ENCODE peak calls at places on chromosome 21, in four cellular contexts. Y, O, M and B are unnamed samples.

GRCh38 chr21:45942755-45943629 is 38.6 kb upstream of the COL6A1 start:
- DNase-seq in Y (no peak), O (no peak), M (no peak), B (no peak)

GRCh38 chr21:37696936-37697335 is 219.3 kb downstream of the KCNJ6 start:
- DNase-seq in Y (no peak), O (no peak), M (no peak), B (no peak)

GRCh38 chr21:25080161-25080560 is 527.1 kb downstream of the MRPL39 start:
- DNase-seq in Y (no peak), O (no peak), M (no peak), B (no peak)

GRCh38 chr21:36661511-36662309 is 37.2 kb upstream of the SIM2 start:
- DNase-seq in Y (no peak), O (peak), M (peak), B (no peak)

GRCh38 chr21:35002879-35003722 is 46.0 kb downstream of the RUNX1 start:
- DNase-seq in Y (no peak), O (no peak), M (peak), B (no peak)

GRCh38 chr21:34771512-34772028 is 102.8 kb downstream of the CLIC6 start:
- DNase-seq in Y (no peak), O (no peak), M (peak), B (no peak)

GRCh38 chr21:29077651-29078090 is 4.2 kb upstream of the CCT8 start:
- DNase-seq in Y (no peak), O (no peak), M (peak), B (peak)

GRCh38 chr21:36647279-36648093 is 51.4 kb upstream of the SIM2 start:
- DNase-seq in Y (no peak), O (peak), M (peak), B (no peak)

GRCh38 chr21:37241426-37241825 is 25.7 kb downstream of the VPS26C start:
- DNase-seq in Y (no peak), O (no peak), M (no peak), B (no peak)

GRCh38 chr21:34073749-34074282 is 438 bp downstream of the MRPS6 start:
- DNase-seq in Y (peak), O (no peak), M (peak), B (peak)

GRCh38 chr21:42539342-42539741 is 25.7 kb downstream of the SLC37A1 start:
- DNase-seq in Y (no peak), O (no peak), M (no peak), B (no peak)

GRCh38 chr21:39676054-39676771 is 63.5 kb downstream of the B3GALT5 start:
- DNase-seq in Y (no peak), O (peak), M (peak), B (no peak)

GRCh38 chr21:39348040-39348354 is 891 bp downstream of the HMGN1 start:
- DNase-seq in Y (no peak), O (no peak), M (no peak), B (no peak)

GRCh38 chr21:34204021-34204420 is 130.6 kb downstream of the MRPS6 start:
- DNase-seq in Y (no peak), O (no peak), M (no peak), B (no peak)

GRCh38 chr21:36839123-36839522 is 127.3 kb downstream of the HLCS start:
- DNase-seq in Y (no peak), O (no peak), M (peak), B (no peak)

GRCh38 chr21:27476696-27477095 is 509.8 kb upstream of the ADAMTS5 start:
- DNase-seq in Y (no peak), O (no peak), M (peak), B (no peak)

GRCh38 chr21:44547656-44548331 is 3.5 kb downstream of the KRTAP10-2 start:
- DNase-seq in Y (no peak), O (no peak), M (no peak), B (peak)

GRCh38 chr21:34201001-34201400 is 127.6 kb downstream of the MRPS6 start:
- DNase-seq in Y (no peak), O (no peak), M (no peak), B (no peak)

GRCh38 chr21:35933466-35933865 is 126.9 kb downstream of the SETD4 start:
- DNase-seq in Y (no peak), O (peak), M (peak), B (no peak)

GRCh38 chr21:17387030-17387617 is 125.7 kb upstream of the CXADR start:
- DNase-seq in Y (peak), O (peak), M (peak), B (peak)

GRCh38 chr21:26945916-26946315 is 21.0 kb downstream of the ADAMTS5 start:
- DNase-seq in Y (no peak), O (peak), M (peak), B (no peak)

GRCh38 chr21:46215436-46216131 is 13.0 kb downstream of the LSS start:
- DNase-seq in Y (no peak), O (no peak), M (no peak), B (no peak)

GRCh38 chr21:34603002-34603709 is 11.8 kb downstream of the RCAN1 start:
- DNase-seq in Y (peak), O (peak), M (peak), B (peak)

GRCh38 chr21:42187976-42188653 is 30.8 kb upstream of the ABCG1 start:
- DNase-seq in Y (peak), O (peak), M (peak), B (peak)

GRCh38 chr21:45954921-45955320 is 26.6 kb upstream of the COL6A1 start:
- DNase-seq in Y (no peak), O (no peak), M (no peak), B (no peak)

GRCh38 chr21:18529253-18529652 is 125.7 kb upstream of the TMPRSS15 start:
- DNase-seq in Y (no peak), O (no peak), M (peak), B (no peak)

GRCh38 chr21:38984982-38985422 is 179.3 kb downstream of the ETS2 start:
- DNase-seq in Y (no peak), O (no peak), M (peak), B (peak)

GRCh38 chr21:39660596-39660995 is 47.9 kb downstream of the B3GALT5 start:
- DNase-seq in Y (no peak), O (peak), M (peak), B (no peak)

GRCh38 chr21:43372663-43373386 is 54.1 kb downstream of the SIK1 start:
- DNase-seq in Y (no peak), O (no peak), M (no peak), B (no peak)

GRCh38 chr21:38181101-38181500 is 75.7 kb upstream of the KCNJ15 start:
- DNase-seq in Y (no peak), O (no peak), M (no peak), B (no peak)

GRCh38 chr21:35208810-35209517 is 159.9 kb upstream of the RUNX1 start:
- DNase-seq in Y (no peak), O (no peak), M (peak), B (no peak)

GRCh38 chr21:44998086-44998620 is 58.3 kb downstream of the SLX9 start:
- DNase-seq in Y (no peak), O (no peak), M (no peak), B (no peak)

GRCh38 chr21:37073417-37074194 is 552 bp downstream of the TTC3 start:
- DNase-seq in Y (peak), O (peak), M (peak), B (peak)

GRCh38 chr21:44271558-44271957 is 9.9 kb upstream of the DNMT3L start:
- DNase-seq in Y (no peak), O (no peak), M (no peak), B (no peak)

GRCh38 chr21:27240901-27241300 is 274.0 kb upstream of the ADAMTS5 start:
- DNase-seq in Y (no peak), O (no peak), M (peak), B (no peak)

GRCh38 chr21:41897690-41898089 is 18.5 kb upstream of the PRDM15 start:
- DNase-seq in Y (no peak), O (no peak), M (no peak), B (no peak)

GRCh38 chr21:45292399-45293213 is 4.9 kb upstream of the POFUT2 start:
- DNase-seq in Y (peak), O (peak), M (peak), B (peak)

GRCh38 chr21:26842300-26842699 is 2.9 kb downstream of the ADAMTS1 start:
- DNase-seq in Y (no peak), O (peak), M (peak), B (no peak)

GRCh38 chr21:44713846-44714245 is 2.5 kb upstream of the TSPEAR start:
- DNase-seq in Y (no peak), O (no peak), M (no peak), B (no peak)

GRCh38 chr21:44402323-44403105 is 49.1 kb downstream of the TRPM2 start:
- DNase-seq in Y (no peak), O (no peak), M (no peak), B (no peak)

GRCh38 chr21:40845621-40846020 is 1.3 kb downstream of the DSCAM start:
- DNase-seq in Y (no peak), O (no peak), M (no peak), B (no peak)

GRCh38 chr21:40846057-40846456 is 901 bp downstream of the DSCAM start:
- DNase-seq in Y (no peak), O (no peak), M (no peak), B (no peak)

GRCh38 chr21:40846566-40847411 is at the start of gene DSCAM:
- DNase-seq in Y (no peak), O (no peak), M (no peak), B (no peak)

GRCh38 chr21:40850071-40850470 is 3.1 kb upstream of the DSCAM start:
- DNase-seq in Y (no peak), O (no peak), M (no peak), B (no peak)

GRCh38 chr21:40847956-40848355 is 998 bp upstream of the DSCAM start:
- DNase-seq in Y (no peak), O (no peak), M (no peak), B (no peak)
- TF ChIP-seq CTCF in Y (no peak), O (no peak), M (no peak), B (no peak)

GRCh38 chr21:15894596-15894995 is 164.8 kb downstream of the USP25 start:
- DNase-seq in Y (no peak), O (no peak), M (peak), B (no peak)
- TF ChIP-seq CTCF in Y (no peak), O (no peak), M (peak), B (no peak)

GRCh38 chr21:30209571-30209970 is 6.3 kb downstream of the CLDN8 start:
- DNase-seq in Y (no peak), O (no peak), M (peak), B (no peak)
- TF ChIP-seq CTCF in Y (no peak), O (no peak), M (no peak), B (no peak)

GRCh38 chr21:32423846-32424535 is 11.5 kb downstream of the EVA1C start:
- DNase-seq in Y (no peak), O (no peak), M (no peak), B (no peak)

GRCh38 chr21:32426066-32426465 is 13.6 kb downstream of the EVA1C start:
- DNase-seq in Y (no peak), O (no peak), M (no peak), B (no peak)

GRCh38 chr21:32423320-32423719 is 10.8 kb downstream of the EVA1C start:
- DNase-seq in Y (no peak), O (no peak), M (peak), B (no peak)

GRCh38 chr21:32425628-32426027 is 13.1 kb downstream of the EVA1C start:
- DNase-seq in Y (no peak), O (no peak), M (no peak), B (no peak)

GRCh38 chr21:32424674-32425073 is 12.2 kb downstream of the EVA1C start:
- DNase-seq in Y (no peak), O (no peak), M (no peak), B (no peak)
- TF ChIP-seq CTCF in Y (no peak), O (no peak), M (no peak), B (no peak)